ENCODE peak calls at places on chromosomes 1 and 21, in nine cellular contexts. Q, G, H, R, D, C, T, L and M are unnamed samples.

GRCh38 chr1:153422450-153423068 is 6.2 kb downstream of the S100A7A start:
- DNase-seq in Q (no peak), G (peak), H (peak), R (peak), D (peak), C (peak), T (peak), L (peak), M (no peak)

GRCh38 chr1:211535338-211535737 is 43.4 kb upstream of the RD3 start:
- DNase-seq in Q (no peak), G (no peak), H (no peak), R (no peak), D (no peak), C (no peak), T (no peak), L (no peak), M (no peak)

GRCh38 chr1:248807067-248807737 is 18.5 kb downstream of the SH3BP5L start:
- DNase-seq in Q (no peak), G (peak), H (peak), R (no peak), D (peak), C (peak), T (peak), L (peak), M (no peak)

GRCh38 chr21:45290948-45291612 is 3.4 kb upstream of the POFUT2 start:
- DNase-seq in Q (no peak), G (no peak), H (peak), R (no peak), D (no peak), C (no peak), T (no peak), L (no peak), M (no peak)

GRCh38 chr21:21624674-21625073 is 626.5 kb downstream of the NCAM2 start:
- DNase-seq in Q (no peak), G (no peak), H (no peak), R (no peak), D (no peak), C (no peak), T (no peak), L (no peak), M (no peak)

GRCh38 chr1:166822385-166822784 is 16.9 kb upstream of the POGK start:
- DNase-seq in Q (no peak), G (no peak), H (no peak), R (no peak), D (no peak), C (no peak), T (no peak), L (no peak), M (no peak)

GRCh38 chr1:15260418-15261154 is 13.6 kb downstream of the FHAD1 start:
- DNase-seq in Q (no peak), G (no peak), H (peak), R (peak), D (peak), C (no peak), T (no peak), L (no peak), M (no peak)

GRCh38 chr1:219340796-219341195 is 167.1 kb downstream of the LYPLAL1 start:
- DNase-seq in Q (no peak), G (no peak), H (no peak), R (peak), D (peak), C (no peak), T (no peak), L (no peak), M (no peak)

GRCh38 chr21:38995755-38996154 is 187.5 kb downstream of the PSMG1 start:
- DNase-seq in Q (no peak), G (no peak), H (no peak), R (no peak), D (no peak), C (no peak), T (no peak), L (no peak), M (no peak)

GRCh38 chr1:162250004-162250730 is 126.5 kb downstream of the SPATA46 start:
- DNase-seq in Q (no peak), G (no peak), H (no peak), R (no peak), D (no peak), C (no peak), T (no peak), L (no peak), M (no peak)

GRCh38 chr1:162386292-162387225 is 5.0 kb downstream of the C1orf226 start:
- DNase-seq in Q (no peak), G (no peak), H (no peak), R (no peak), D (no peak), C (no peak), T (no peak), L (no peak), M (no peak)

GRCh38 chr1:14835725-14836124 is 237.2 kb downstream of the KAZN start:
- DNase-seq in Q (no peak), G (no peak), H (no peak), R (no peak), D (no peak), C (no peak), T (no peak), L (no peak), M (no peak)

GRCh38 chr1:189149547-189150375 is 1327.9 kb downstream of the BRINP3 start:
- DNase-seq in Q (no peak), G (no peak), H (no peak), R (no peak), D (no peak), C (no peak), T (peak), L (no peak), M (no peak)
- TF ChIP-seq CTCF in Q (no peak), G (no peak), H (no peak), R (no peak), D (no peak), C (no peak), T (peak), L (no peak), M (no peak)

GRCh38 chr1:17045140-17045539 is 8.7 kb downstream of the SDHB start:
- DNase-seq in Q (no peak), G (no peak), H (no peak), R (no peak), D (no peak), C (no peak), T (no peak), L (no peak), M (no peak)

GRCh38 chr1:17043676-17044075 is 10.2 kb downstream of the SDHB start:
- DNase-seq in Q (no peak), G (no peak), H (no peak), R (no peak), D (no peak), C (no peak), T (no peak), L (no peak), M (no peak)

GRCh38 chr1:17045623-17046022 is 8.2 kb downstream of the SDHB start:
- DNase-seq in Q (no peak), G (no peak), H (no peak), R (no peak), D (no peak), C (no peak), T (no peak), L (no peak), M (no peak)

GRCh38 chr1:17047924-17048323 is 5.9 kb downstream of the SDHB start:
- DNase-seq in Q (no peak), G (no peak), H (no peak), R (no peak), D (no peak), C (no peak), T (no peak), L (no peak), M (no peak)

DNA sequence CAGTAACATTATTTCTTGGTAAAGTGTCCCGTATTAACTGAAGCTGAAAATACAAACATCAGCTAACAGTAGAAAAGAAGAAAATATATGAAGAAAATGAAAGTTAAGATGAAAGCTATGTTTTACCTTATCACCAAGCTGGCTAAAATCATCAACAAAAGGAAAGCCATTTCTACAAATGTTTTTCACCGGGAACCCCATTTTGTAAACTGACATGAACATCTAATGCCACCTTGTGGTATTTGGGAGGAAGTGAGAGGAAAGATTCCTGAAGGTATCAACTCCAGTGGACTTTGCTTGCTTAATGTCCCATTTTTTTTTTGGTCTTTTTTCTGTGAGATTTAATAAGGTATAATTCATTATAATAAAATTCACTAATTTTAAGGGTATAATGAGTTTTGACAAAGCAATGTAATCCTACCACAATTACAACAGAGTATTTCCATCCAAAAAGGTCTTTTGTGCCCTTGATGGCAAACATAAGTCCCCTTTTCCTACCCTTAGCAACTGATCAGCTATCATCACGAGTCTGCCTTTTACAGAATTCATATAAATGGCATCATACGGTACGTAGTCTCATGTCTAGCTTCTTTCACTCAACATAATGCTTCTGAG is 7.7 kb downstream of the SDHB start:
- DNase-seq in Q (no peak), G (no peak), H (no peak), R (peak), D (peak), C (no peak), T (no peak), L (no peak), M (peak)
- TF ChIP-seq CTCF in Q (peak), G (peak), H (peak), R (peak), D (peak), C (peak), T (peak), L (peak), M (peak)

GRCh38 chr1:110205591-110206155 is 4.4 kb upstream of the KCNC4 start:
- DNase-seq in Q (no peak), G (no peak), H (no peak), R (no peak), D (no peak), C (no peak), T (no peak), L (no peak), M (no peak)

GRCh38 chr1:110203021-110203661 is 7.0 kb upstream of the KCNC4 start:
- DNase-seq in Q (peak), G (peak), H (peak), R (peak), D (peak), C (no peak), T (peak), L (peak), M (no peak)

GRCh38 chr1:110206261-110206660 is 3.9 kb upstream of the KCNC4 start:
- DNase-seq in Q (no peak), G (no peak), H (no peak), R (no peak), D (no peak), C (no peak), T (no peak), L (no peak), M (no peak)

GRCh38 chr1:110207831-110208230 is 2.3 kb upstream of the KCNC4 start:
- DNase-seq in Q (no peak), G (peak), H (peak), R (peak), D (peak), C (peak), T (peak), L (peak), M (no peak)

GRCh38 chr1:110205156-110205555 is 5.0 kb upstream of the KCNC4 start:
- DNase-seq in Q (no peak), G (no peak), H (no peak), R (no peak), D (no peak), C (no peak), T (no peak), L (no peak), M (no peak)
- TF ChIP-seq CTCF in Q (no peak), G (no peak), H (no peak), R (no peak), D (no peak), C (no peak), T (no peak), L (no peak), M (no peak)

DNA sequence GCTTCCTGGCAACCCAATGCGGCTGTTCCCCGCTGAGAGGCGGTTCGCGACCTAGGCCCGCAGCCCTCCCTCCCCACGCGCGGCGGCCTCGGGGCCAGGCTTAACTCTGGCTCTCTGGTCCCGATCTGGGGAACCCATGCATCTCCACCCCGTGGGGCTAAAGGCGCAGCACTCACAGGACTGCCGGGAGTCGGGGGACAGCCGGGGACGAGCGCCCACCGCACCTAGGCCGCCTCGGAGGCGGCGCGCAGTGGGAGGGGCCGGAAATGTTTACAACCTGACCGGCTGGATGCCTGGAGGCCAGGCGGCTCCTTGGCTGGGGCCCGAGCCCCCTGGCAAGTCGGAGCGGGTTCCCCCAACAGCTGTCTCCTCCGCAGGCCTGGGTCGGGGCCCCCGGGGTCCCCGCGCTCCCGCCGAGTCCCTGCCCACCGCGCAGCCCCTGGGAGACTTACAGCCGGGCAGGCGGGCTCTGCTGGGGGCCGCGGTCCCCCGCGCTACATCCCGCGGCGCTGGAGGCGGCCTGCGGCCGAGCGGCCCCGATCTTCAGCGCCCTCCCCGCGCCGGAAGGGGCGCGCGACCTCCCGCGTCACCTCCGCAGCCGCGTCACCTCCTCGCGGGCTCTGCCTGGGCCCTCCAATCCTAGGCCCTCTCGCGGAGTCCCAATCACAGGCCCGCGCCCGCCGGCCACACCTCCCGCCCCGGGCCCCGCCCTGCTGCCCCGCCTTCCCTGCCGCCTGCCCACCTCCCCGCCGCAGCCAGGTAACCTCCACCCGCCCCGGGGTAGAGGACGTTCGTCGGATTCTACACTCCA is at the start of gene ADIPOR1:
- DNase-seq in Q (peak), G (peak), H (peak), R (peak), D (peak), C (peak), T (peak), L (peak), M (peak)
- TF ChIP-seq CTCF in Q (no peak), G (no peak), H (no peak), R (no peak), D (no peak), C (peak), T (no peak), L (no peak), M (no peak)

GRCh38 chr1:94247146-94248094 is 10.0 kb upstream of the ARHGAP29 start:
- DNase-seq in Q (peak), G (peak), H (peak), R (peak), D (peak), C (peak), T (peak), L (no peak), M (no peak)
- TF ChIP-seq CTCF in Q (no peak), G (no peak), H (no peak), R (no peak), D (no peak), C (no peak), T (no peak), L (no peak), M (no peak)

GRCh38 chr1:165392634-165393571 is 36.4 kb upstream of the LMX1A start:
- DNase-seq in Q (peak), G (peak), H (peak), R (peak), D (peak), C (peak), T (peak), L (peak), M (peak)
- TF ChIP-seq CTCF in Q (peak), G (peak), H (peak), R (peak), D (peak), C (peak), T (peak), L (peak), M (peak)

GRCh38 chr1:159825564-159825963 is 1.1 kb upstream of the SLAMF8 start:
- DNase-seq in Q (no peak), G (no peak), H (no peak), R (no peak), D (no peak), C (no peak), T (no peak), L (peak), M (no peak)

GRCh38 chr1:159826436-159827101 is at the start of gene SLAMF8:
- DNase-seq in Q (peak), G (no peak), H (peak), R (no peak), D (no peak), C (peak), T (no peak), L (peak), M (no peak)

GRCh38 chr1:159817276-159818041 is 9.2 kb upstream of the SLAMF8 start:
- DNase-seq in Q (no peak), G (no peak), H (peak), R (peak), D (peak), C (no peak), T (no peak), L (no peak), M (no peak)

GRCh38 chr1:159823401-159823800 is 3.3 kb upstream of the SLAMF8 start:
- DNase-seq in Q (no peak), G (peak), H (no peak), R (no peak), D (no peak), C (no peak), T (no peak), L (no peak), M (no peak)

DNA sequence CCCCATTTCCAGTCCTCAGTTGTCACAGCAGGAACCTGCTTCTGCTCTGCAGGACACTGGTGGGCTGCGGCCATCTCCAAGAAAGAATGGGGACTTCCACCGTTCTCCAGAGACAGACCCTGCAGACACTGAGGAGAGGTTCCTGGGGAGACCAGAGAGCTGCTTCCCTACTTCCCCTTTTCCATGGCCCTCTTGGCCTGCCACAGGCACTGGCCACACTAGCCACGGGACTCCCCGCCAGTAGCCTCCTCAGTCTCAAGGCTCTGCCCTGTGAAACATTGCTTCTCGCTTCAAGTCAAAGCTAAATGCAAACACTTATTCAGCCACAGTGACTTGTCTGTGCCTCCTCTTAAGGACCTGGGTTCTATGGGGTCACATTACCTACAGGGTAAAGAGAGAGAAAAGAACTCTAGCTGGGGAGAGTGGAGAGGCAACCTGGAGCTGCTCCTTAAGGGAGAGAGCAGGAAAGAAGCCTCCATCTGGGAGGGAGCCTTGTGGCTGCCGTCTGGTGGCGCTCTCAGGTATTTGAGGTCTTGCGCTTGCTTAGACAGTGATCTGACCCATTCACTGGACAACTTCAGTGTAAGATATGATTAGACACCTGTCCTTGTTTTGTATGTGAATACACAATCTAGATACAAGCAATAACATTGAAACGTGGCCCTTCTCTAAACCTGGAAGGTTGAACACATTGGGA is 5.4 kb upstream of the SLAMF8 start:
- DNase-seq in Q (no peak), G (no peak), H (no peak), R (no peak), D (no peak), C (no peak), T (no peak), L (peak), M (no peak)
- TF ChIP-seq CTCF in Q (no peak), G (no peak), H (no peak), R (no peak), D (no peak), C (no peak), T (no peak), L (peak), M (no peak)

GRCh38 chr1:93483200-93483599 is 35.3 kb downstream of the FNBP1L start:
- DNase-seq in Q (no peak), G (no peak), H (no peak), R (no peak), D (no peak), C (no peak), T (no peak), L (no peak), M (no peak)

GRCh38 chr1:93488222-93488621 is 40.3 kb downstream of the FNBP1L start:
- DNase-seq in Q (no peak), G (no peak), H (no peak), R (no peak), D (no peak), C (no peak), T (no peak), L (no peak), M (no peak)

GRCh38 chr1:93483606-93484005 is 35.7 kb downstream of the FNBP1L start:
- DNase-seq in Q (no peak), G (no peak), H (no peak), R (no peak), D (no peak), C (no peak), T (no peak), L (no peak), M (no peak)
- TF ChIP-seq CTCF in Q (no peak), G (no peak), H (no peak), R (no peak), D (no peak), C (no peak), T (no peak), L (no peak), M (no peak)